ENCODE peak calls at places on chromosomes 13 and 19, in five cellular contexts. P is AG04450, E is suprapubic skin, V is kidney epithelial cell, F is brain microvascular endothelial cell. M is an unnamed sample.

GRCh38 chr13:27177852-27178251 is 6.2 kb upstream of the USP12 start:
- DNase-seq in P (no peak), E (no peak), V (no peak), F (no peak), M (no peak)

GRCh38 chr13:60411983-60412382 is 15.0 kb downstream of the TDRD3 start:
- DNase-seq in P (no peak), E (no peak), V (no peak), F (no peak), M (no peak)

GRCh38 chr13:23750383-23751121 is 138.6 kb downstream of the MIPEP start:
- DNase-seq in P (no peak), E (no peak), V (no peak), F (peak; percentile 90), M (no peak)

GRCh38 chr19:55591555-55591954 is 7.8 kb downstream of the FIZ1 start:
- DNase-seq in P (no peak), E (no peak), V (no peak), F (no peak), M (no peak)

GRCh38 chr13:84237181-84237580 is 354.9 kb upstream of the SLITRK1 start:
- DNase-seq in P (no peak), E (no peak), V (no peak), F (no peak), M (no peak)

GRCh38 chr19:12749938-12750521 is 1.6 kb upstream of the BEST2 start:
- DNase-seq in P (no peak), E (no peak), V (no peak), F (peak; percentile 39), M (no peak)

GRCh38 chr19:51448011-51448744 is 10.1 kb downstream of the SIGLEC8 start:
- DNase-seq in P (no peak), E (no peak), V (no peak), F (no peak), M (no peak)

GRCh38 chr19:45939792-45940514 is 25.4 kb upstream of the NANOS2 start:
- DNase-seq in P (no peak), E (no peak), V (no peak), F (no peak), M (no peak)

GRCh38 chr19:14542721-14543328 is 13.4 kb downstream of the TECR start:
- DNase-seq in P (no peak), E (no peak), V (no peak), F (no peak), M (no peak)

GRCh38 chr13:100875392-100876043 is 200.9 kb upstream of the TMTC4 start:
- DNase-seq in P (peak; percentile 90), E (no peak), V (peak; percentile 85), F (peak; percentile 91), M (no peak)

GRCh38 chr19:44113784-44114390 is 688 bp downstream of the ZNF225 start:
- DNase-seq in P (no peak), E (no peak), V (no peak), F (no peak), M (no peak)

GRCh38 chr13:48527955-48528354 is 4.9 kb downstream of the RCBTB2 start:
- DNase-seq in P (no peak), E (no peak), V (no peak), F (no peak), M (no peak)

GRCh38 chr13:71866173-71867091 is 572 bp downstream of the DACH1 start:
- DNase-seq in P (no peak), E (peak; percentile 74), V (no peak), F (peak; percentile 1), M (no peak)

GRCh38 chr19:50909240-50910070 is 1.7 kb downstream of the KLK4 start:
- DNase-seq in P (no peak), E (no peak), V (no peak), F (peak; percentile 43), M (peak; percentile 82)

DNA sequence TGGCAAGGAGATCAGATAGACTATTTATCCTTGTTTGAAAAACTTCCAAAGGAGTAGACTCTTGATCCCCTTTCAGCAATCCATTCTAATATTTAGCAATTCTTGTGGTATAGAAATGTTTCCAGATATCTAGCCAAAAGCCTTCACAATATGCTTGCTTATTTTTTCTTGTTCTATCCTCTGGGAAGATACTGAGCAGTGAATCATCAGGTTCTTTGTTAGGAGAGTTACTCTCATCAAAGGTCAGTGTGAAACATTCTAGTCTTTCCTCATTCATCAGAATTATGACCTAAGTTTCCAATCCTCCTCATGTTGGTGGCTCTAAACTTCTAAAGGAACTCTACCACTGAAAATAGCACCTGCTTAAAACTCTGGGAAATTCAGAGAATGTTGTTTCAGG is 3.9 kb downstream of the GPC6 start:
- DNase-seq in P (no peak), E (no peak), V (peak; percentile 38), F (no peak), M (no peak)
- H3K4me3 ChIP-seq in P (no peak overlapping the region), E (no peak overlapping the region), V (no peak overlapping the region), F (peak overlapping the region; percentile 89), M (no peak overlapping the region)

GRCh38 chr13:111474136-111475002 is 153.9 kb downstream of the TEX29 start:
- DNase-seq in P (peak; percentile 2), E (peak; percentile 65), V (no peak), F (peak; percentile 38), M (peak; percentile 11)
- TF ChIP-seq CTCF in P (peak; percentile 55), E (peak; percentile 38), V (peak; percentile 47), F (peak; percentile 57), M (peak; percentile 65)

GRCh38 chr19:18387395-18387794 is 1.4 kb downstream of the GDF15 start:
- DNase-seq in P (no peak), E (no peak), V (no peak), F (no peak), M (no peak)
- H3K4me3 ChIP-seq in P (peak overlapping the region; percentile 77), E (peak overlapping the region; percentile 19), V (peak overlapping the region; percentile 77), F (peak overlapping the region; percentile 78), M (peak overlapping the region; percentile 94)

DNA sequence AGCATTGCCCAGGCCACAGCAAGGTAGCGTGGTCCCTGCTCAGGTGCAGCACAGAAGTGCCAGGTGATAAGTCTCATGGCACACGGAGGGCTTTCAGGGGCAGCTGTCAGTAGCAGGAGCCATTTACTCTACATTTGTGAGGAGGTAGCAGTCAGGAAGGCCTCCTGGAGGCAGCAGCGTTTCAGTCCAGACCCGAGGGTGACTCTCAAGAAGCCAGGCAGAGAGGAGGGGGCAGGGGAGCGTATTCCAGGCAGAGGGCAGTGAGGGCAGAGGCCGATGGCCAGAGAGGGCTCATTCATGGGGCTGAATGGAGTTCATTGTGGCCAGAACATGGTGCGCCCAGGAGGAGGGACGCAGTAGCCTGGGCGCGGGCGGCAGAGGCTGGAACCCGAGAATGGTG is 8.9 kb downstream of the PIAS4 start:
- DNase-seq in P (no peak), E (no peak), V (no peak), F (no peak), M (no peak)
- TF ChIP-seq CTCF in P (no peak), E (no peak), V (no peak), F (no peak), M (no peak)

GRCh38 chr13:98483636-98484288 is 93.1 kb downstream of the STK24 start:
- DNase-seq in P (no peak), E (no peak), V (no peak), F (no peak), M (no peak)
- H3K4me3 ChIP-seq in P (no peak overlapping the region), E (peak overlapping the region; percentile 2), V (no peak overlapping the region), F (peak overlapping the region; percentile 13), M (peak overlapping the region; percentile 31)

DNA sequence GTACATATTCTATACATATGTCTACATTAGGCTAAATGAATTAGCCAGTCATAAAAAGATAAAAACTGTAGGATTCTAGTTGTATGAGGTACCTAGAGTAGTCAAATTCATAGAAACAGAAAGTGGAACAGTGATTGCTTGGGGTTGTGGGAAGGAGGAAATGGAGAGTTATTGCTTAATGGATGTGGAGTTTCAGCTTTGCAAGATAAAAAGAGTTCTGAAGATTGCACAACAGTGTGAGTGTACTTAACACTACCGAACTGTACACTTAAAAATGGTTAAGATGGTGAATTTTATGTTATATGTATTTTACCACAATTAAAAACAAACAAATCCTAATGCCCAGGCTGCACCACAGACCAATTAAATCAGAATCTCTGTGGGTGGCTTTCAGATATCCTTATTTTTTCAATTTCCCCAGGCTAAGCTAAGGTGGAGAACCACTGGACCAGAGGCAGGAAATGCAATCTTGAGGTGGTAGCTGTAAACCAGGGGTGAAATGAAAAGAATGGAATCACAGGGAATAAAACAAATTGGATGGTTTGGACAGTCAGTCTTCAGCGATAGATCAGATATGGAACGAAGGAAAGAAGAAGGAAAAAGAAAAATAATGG is 215.2 kb downstream of the KCNRG start:
- DNase-seq in P (no peak), E (no peak), V (no peak), F (no peak), M (no peak)
- TF ChIP-seq CTCF in P (no peak), E (no peak), V (no peak), F (no peak), M (no peak)

DNA sequence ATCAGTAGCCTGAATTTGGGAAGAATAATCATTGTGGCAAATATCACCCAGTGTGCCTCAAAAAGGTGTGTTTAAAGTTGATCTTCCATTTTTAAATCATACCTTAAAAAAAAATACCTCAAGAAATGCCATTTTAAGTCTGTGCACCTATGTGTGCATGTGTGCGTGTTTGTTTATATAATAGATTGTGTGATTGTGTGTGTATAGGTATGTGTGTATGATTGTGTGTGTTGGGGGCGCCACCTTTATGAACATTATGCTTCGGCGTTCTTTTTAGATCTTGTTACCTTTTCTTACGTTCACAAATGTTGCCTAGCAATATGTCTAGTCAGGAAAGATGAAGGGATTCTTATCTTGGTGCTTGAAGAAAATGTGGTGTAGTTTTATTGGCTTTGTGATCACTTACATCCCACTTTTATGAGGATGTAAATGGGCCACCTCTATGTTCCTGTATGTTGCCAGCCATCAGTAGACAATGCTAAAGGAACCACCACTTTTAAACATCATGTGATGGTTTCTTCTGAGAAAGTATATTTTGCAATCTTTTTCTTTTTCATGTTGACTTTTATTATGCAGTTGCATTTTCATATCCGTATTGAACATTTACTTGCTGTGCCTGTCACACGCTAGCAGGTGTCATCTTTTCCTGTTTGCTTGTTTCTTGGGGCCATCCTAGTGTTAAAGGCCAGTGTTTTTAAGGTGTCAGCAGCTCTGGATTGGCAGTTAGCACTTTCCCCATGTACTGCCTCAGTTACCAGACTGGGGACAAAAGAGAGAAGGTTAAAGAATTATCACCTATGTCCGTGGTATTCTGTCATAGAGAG is 2.2 kb upstream of the IRS2 start:
- DNase-seq in P (no peak), E (no peak), V (no peak), F (no peak), M (no peak)
- H3K4me3 ChIP-seq in P (no peak overlapping the region), E (no peak overlapping the region), V (no peak overlapping the region), F (no peak overlapping the region), M (no peak overlapping the region)

GRCh38 chr19:33174186-33174585 is 19.9 kb upstream of the LRP3 start:
- DNase-seq in P (no peak), E (no peak), V (no peak), F (no peak), M (no peak)

GRCh38 chr19:33175886-33176669 is 18.1 kb upstream of the LRP3 start:
- DNase-seq in P (no peak), E (no peak), V (no peak), F (no peak), M (no peak)

GRCh38 chr19:33177417-33177976 is 16.6 kb upstream of the LRP3 start:
- DNase-seq in P (no peak), E (no peak), V (no peak), F (peak; percentile 53), M (no peak)

GRCh38 chr19:33175156-33175782 is 18.9 kb upstream of the LRP3 start:
- DNase-seq in P (no peak), E (no peak), V (no peak), F (no peak), M (no peak)

GRCh38 chr19:33176670-33177416 is 17.3 kb upstream of the LRP3 start:
- DNase-seq in P (peak; percentile 98), E (peak; percentile 98), V (peak; percentile 90), F (peak; percentile 99), M (peak; percentile 94)
- TF ChIP-seq CTCF in P (peak; percentile 25), E (no peak), V (no peak), F (no peak), M (no peak)